ENCODE peak calls at places on chromosome 13, in five cellular contexts. Y, E, J, F and L are unnamed samples.

GRCh38 chr13:79767126-79767525 is 286.2 kb downstream of the NDFIP2 start:
- DNase-seq in F (no peak), J (no peak), E (no peak), Y (no peak), L (no peak)

GRCh38 chr13:23550164-23550563 is 20.0 kb upstream of the TNFRSF19 start:
- DNase-seq in J (no peak), Y (no peak), F (no peak), E (no peak), L (no peak)

GRCh38 chr13:30925429-30925828 is 7.0 kb upstream of the TEX26 start:
- DNase-seq in J (no peak), Y (no peak), E (no peak), F (no peak), L (no peak)

GRCh38 chr13:36819811-36820140 is 754 bp downstream of the RFXAP start:
- DNase-seq in Y (no peak), J (peak; percentile 9), F (no peak), E (no peak), L (no peak)

GRCh38 chr13:44967656-44968451 is 21.4 kb downstream of the NUFIP1 start:
- DNase-seq in J (no peak), E (no peak), F (no peak), Y (no peak), L (no peak)

GRCh38 chr13:33258437-33259193 is 26.9 kb downstream of the STARD13 start:
- DNase-seq in F (no peak), E (no peak), J (no peak), Y (no peak), L (no peak)

GRCh38 chr13:83827338-83827737 is 54.9 kb downstream of the SLITRK1 start:
- DNase-seq in F (no peak), J (no peak), Y (no peak), E (no peak), L (no peak)

GRCh38 chr13:98480915-98481510 is 95.9 kb downstream of the STK24 start:
- DNase-seq in J (no peak), F (no peak), Y (no peak), E (no peak), L (no peak)

GRCh38 chr13:30810261-30810701 is 74.9 kb downstream of the ALOX5AP start:
- DNase-seq in E (no peak), F (no peak), Y (no peak), J (peak; percentile 60), L (no peak)

GRCh38 chr13:44362394-44363040 is 11.1 kb upstream of the SERP2 start:
- DNase-seq in F (no peak), Y (no peak), J (no peak), E (no peak), L (no peak)

GRCh38 chr13:50635504-50635903 is 208.0 kb downstream of the DLEU7 start:
- DNase-seq in Y (no peak), J (no peak), F (no peak), E (no peak), L (no peak)

GRCh38 chr13:45718063-45718462 is 15.9 kb downstream of the CBY2 start:
- DNase-seq in F (no peak), E (no peak), Y (no peak), J (no peak), L (no peak)